ENCODE peak calls at places on chromosomes 3 and 15, in four cellular contexts. One of them, this sample, is unnamed.

GRCh38 chr3:87361271-87361670 is 84.9 kb upstream of the POU1F1 start:
- DNase-seq in GM23338: no peak
- DNase-seq in fibroblast of villous mesenchyme: no peak
- DNase-seq in SK-N-SH: no peak
- DNase-seq in this sample: no peak

GRCh38 chr3:22269827-22270226 is 518.8 kb upstream of the ZNF385D start:
- DNase-seq in GM23338: no peak
- DNase-seq in fibroblast of villous mesenchyme: peak; percentile 13
- DNase-seq in SK-N-SH: no peak
- DNase-seq in this sample: peak; percentile 68

GRCh38 chr15:96353931-96354730 is 23.6 kb downstream of the NR2F2 start:
- DNase-seq in fibroblast of villous mesenchyme: peak; percentile 67
- DNase-seq in SK-N-SH: no peak
- DNase-seq in GM23338: peak; percentile 80
- DNase-seq in this sample: peak; percentile 75

GRCh38 chr3:85760342-85760741 is 801.6 kb downstream of the CADM2 start:
- DNase-seq in fibroblast of villous mesenchyme: no peak
- DNase-seq in GM23338: no peak
- DNase-seq in SK-N-SH: no peak
- DNase-seq in this sample: no peak

GRCh38 chr3:50473768-50474167 is 29.7 kb downstream of the CACNA2D2 start:
- DNase-seq in GM23338: no peak
- DNase-seq in fibroblast of villous mesenchyme: no peak
- DNase-seq in SK-N-SH: no peak
- DNase-seq in this sample: no peak

GRCh38 chr15:25737218-25737643 is 125.9 kb downstream of the ATP10A start:
- DNase-seq in SK-N-SH: no peak
- DNase-seq in fibroblast of villous mesenchyme: no peak
- DNase-seq in GM23338: no peak
- DNase-seq in this sample: no peak

GRCh38 chr15:42065008-42065407 is 29.4 kb downstream of the PLA2G4D start:
- DNase-seq in GM23338: no peak
- DNase-seq in fibroblast of villous mesenchyme: no peak
- DNase-seq in SK-N-SH: peak; percentile 56
- DNase-seq in this sample: no peak

GRCh38 chr15:48391950-48392349 is 60.7 kb downstream of the DUT start:
- DNase-seq in SK-N-SH: no peak
- DNase-seq in fibroblast of villous mesenchyme: no peak
- DNase-seq in GM23338: no peak
- DNase-seq in this sample: no peak

GRCh38 chr15:38253448-38253847 is 812 bp downstream of the SPRED1 start:
- DNase-seq in SK-N-SH: no peak
- DNase-seq in fibroblast of villous mesenchyme: peak; percentile 64
- DNase-seq in GM23338: peak; percentile 60
- DNase-seq in this sample: peak; percentile 77

GRCh38 chr15:59247364-59247763 is 40.7 kb downstream of the LDHAL6B start:
- DNase-seq in SK-N-SH: peak; percentile 41
- DNase-seq in GM23338: peak; percentile 92
- DNase-seq in fibroblast of villous mesenchyme: peak; percentile 78
- DNase-seq in this sample: peak; percentile 89

GRCh38 chr3:72679540-72680198 is 168.6 kb downstream of the SHQ1 start:
- DNase-seq in GM23338: no peak
- DNase-seq in SK-N-SH: no peak
- DNase-seq in fibroblast of villous mesenchyme: no peak
- DNase-seq in this sample: no peak

GRCh38 chr3:156605686-156606605 is 51.0 kb upstream of the SSR3 start:
- DNase-seq in GM23338: peak; percentile 84
- DNase-seq in SK-N-SH: peak; percentile 39
- DNase-seq in fibroblast of villous mesenchyme: peak; percentile 63
- DNase-seq in this sample: peak; percentile 70

GRCh38 chr3:52218953-52219650 is 6.3 kb downstream of the TLR9 start:
- DNase-seq in fibroblast of villous mesenchyme: no peak
- DNase-seq in SK-N-SH: no peak
- DNase-seq in GM23338: no peak
- DNase-seq in this sample: peak; percentile 54

GRCh38 chr15:61819386-61819785 is 240.9 kb downstream of the VPS13C start:
- DNase-seq in fibroblast of villous mesenchyme: no peak
- DNase-seq in GM23338: no peak
- DNase-seq in SK-N-SH: no peak
- DNase-seq in this sample: no peak

GRCh38 chr3:123194552-123194951 is 7.2 kb upstream of the SEC22A start:
- DNase-seq in fibroblast of villous mesenchyme: peak; percentile 19
- DNase-seq in GM23338: peak; percentile 89
- DNase-seq in SK-N-SH: peak; percentile 26
- DNase-seq in this sample: peak; percentile 33

GRCh38 chr3:154121236-154122095 is at the start of gene ARHGEF26:
- DNase-seq in fibroblast of villous mesenchyme: peak; percentile 63
- DNase-seq in SK-N-SH: peak; percentile 92
- DNase-seq in GM23338: peak; percentile 94
- DNase-seq in this sample: peak; percentile 75

GRCh38 chr15:21261396-21261964 is 178.8 kb downstream of the POTEB3 start:
- DNase-seq in SK-N-SH: no peak
- DNase-seq in GM23338: no peak
- DNase-seq in fibroblast of villous mesenchyme: no peak
- DNase-seq in this sample: no peak

GRCh38 chr3:107208100-107208499 is 169.1 kb upstream of the CCDC54 start:
- DNase-seq in GM23338: no peak
- DNase-seq in SK-N-SH: no peak
- DNase-seq in fibroblast of villous mesenchyme: peak; percentile 100
- DNase-seq in this sample: peak; percentile 99

GRCh38 chr3:57227930-57228733 is 603 bp downstream of the APPL1 start:
- DNase-seq in SK-N-SH: peak; percentile 59
- DNase-seq in GM23338: peak; percentile 61
- DNase-seq in fibroblast of villous mesenchyme: peak; percentile 74
- DNase-seq in this sample: peak; percentile 63

GRCh38 chr15:42392309-42393024 is 33.2 kb downstream of the CAPN3 start:
- DNase-seq in GM23338: no peak
- DNase-seq in fibroblast of villous mesenchyme: no peak
- DNase-seq in SK-N-SH: no peak
- DNase-seq in this sample: no peak

DNA sequence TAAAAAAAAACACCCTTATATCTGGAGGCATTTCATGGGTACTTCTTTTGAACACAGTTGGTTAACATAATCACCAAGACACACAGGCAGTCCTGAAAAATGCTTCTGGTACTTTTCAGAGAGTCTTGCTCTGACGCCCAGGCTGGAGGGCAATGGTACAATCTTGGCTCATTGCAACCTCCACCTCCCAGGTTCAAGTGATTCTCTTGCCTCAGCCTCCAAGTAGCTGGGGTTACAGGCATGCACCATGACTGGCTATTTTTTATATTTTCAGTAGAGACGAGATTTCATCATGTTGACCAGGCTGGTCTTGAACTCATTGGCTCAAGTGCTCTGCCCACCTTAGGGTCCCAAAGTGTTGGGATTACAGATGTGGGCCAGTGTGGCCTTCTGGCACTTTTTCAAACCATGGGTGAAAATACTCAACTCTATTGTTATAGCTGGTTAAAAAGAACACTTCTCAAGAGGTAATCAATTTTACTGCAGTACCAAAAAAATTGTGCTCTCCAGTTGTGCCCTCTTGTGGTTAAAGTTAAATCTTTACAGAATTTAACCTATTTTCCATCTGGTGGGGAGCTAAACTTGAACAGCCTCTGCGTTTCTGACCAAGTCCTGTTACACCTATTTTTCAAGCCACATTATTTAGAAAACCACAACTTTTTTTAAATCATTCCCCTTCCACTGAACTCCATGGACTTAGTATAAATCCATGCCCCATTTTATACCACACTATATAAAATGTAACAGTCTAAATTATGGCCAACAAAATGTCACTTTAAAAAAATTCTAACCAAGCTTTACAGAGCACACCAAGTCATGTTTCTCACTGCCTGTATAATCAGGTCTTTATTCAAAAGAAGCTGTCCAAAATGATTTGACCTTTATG is 1.2 kb upstream of the SNAPC5 start:
- DNase-seq in SK-N-SH: peak; percentile 34
- DNase-seq in GM23338: peak; percentile 57
- DNase-seq in fibroblast of villous mesenchyme: peak; percentile 55
- DNase-seq in this sample: peak; percentile 69
- TF ChIP-seq CTCF in SK-N-SH: peak; percentile 64
- TF ChIP-seq CTCF in GM23338: peak; percentile 14
- TF ChIP-seq CTCF in fibroblast of villous mesenchyme: peak; percentile 40
- TF ChIP-seq CTCF in this sample: peak; percentile 37

DNA sequence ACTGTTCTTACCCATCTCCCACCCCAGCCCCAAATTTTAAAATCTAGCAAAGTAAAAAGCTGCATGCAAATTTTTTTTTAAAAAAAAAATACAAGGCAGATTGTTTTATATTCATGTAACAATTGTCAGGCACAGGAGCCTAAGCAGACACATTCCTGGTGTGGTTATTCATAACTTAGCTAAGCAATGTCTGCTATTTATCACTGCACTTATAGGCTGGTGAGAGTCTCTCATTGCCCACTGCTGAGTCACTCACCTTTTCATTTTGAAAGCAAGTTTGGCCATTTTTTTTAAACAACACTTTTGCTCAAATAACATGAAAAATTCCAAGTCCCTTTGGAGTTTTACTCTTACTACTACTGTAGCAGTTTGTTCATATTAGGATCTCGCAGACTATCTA is 413.9 kb downstream of the RBMS3 start:
- DNase-seq in SK-N-SH: no peak
- DNase-seq in fibroblast of villous mesenchyme: peak; percentile 94
- DNase-seq in GM23338: peak; percentile 48
- DNase-seq in this sample: peak; percentile 98
- H3K4me3 ChIP-seq in SK-N-SH: peak overlapping the region; percentile 6
- H3K4me3 ChIP-seq in fibroblast of villous mesenchyme: no peak overlapping the region
- H3K4me3 ChIP-seq in GM23338: no peak overlapping the region
- H3K4me3 ChIP-seq in this sample: no peak overlapping the region

GRCh38 chr3:129026728-129027543 is 25.8 kb downstream of the EFCC1 start:
- DNase-seq in GM23338: peak; percentile 93
- DNase-seq in SK-N-SH: peak; percentile 96
- DNase-seq in fibroblast of villous mesenchyme: peak; percentile 82
- DNase-seq in this sample: peak; percentile 79
- TF ChIP-seq CTCF in GM23338: peak; percentile 58
- TF ChIP-seq CTCF in SK-N-SH: peak; percentile 68
- TF ChIP-seq CTCF in fibroblast of villous mesenchyme: peak; percentile 20
- TF ChIP-seq CTCF in this sample: no peak

DNA sequence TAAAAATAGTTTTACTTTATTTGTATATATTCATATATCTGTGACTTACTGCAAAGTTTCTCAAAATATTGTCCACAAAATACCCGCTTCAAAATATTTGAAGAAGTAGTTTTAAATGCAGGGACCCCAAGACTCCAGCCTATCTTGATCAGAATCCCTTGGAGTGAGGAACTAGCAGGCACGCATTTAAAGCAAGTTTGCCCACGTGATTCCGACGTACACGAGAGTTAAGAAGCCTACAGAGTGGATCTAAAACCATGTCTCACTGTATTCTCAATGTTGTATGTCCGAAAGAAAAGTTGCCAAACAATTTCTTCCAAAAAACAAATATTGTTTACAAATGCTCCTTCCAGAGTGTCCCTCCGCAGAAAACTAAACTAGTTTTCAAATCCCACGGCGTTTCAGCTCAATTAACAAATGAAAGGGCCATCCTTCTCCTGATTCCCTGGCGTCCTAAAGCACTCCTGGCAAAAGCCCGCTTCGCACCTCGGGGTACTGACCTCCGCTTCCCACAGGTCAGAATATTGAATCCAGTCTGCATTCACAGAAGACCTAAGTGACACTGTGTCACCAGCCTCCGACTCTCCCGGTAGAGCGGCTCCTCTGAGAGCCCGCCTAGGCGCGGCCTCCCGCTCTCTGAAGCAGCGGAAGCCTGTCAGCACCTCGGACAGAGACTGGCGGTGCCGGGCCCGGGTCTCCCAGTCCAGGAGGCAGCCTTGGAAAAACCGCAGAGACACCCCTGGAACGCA is 1.5 kb downstream of the GABRB3 start:
- DNase-seq in GM23338: peak; percentile 90
- DNase-seq in fibroblast of villous mesenchyme: no peak
- DNase-seq in SK-N-SH: peak; percentile 60
- DNase-seq in this sample: no peak
- H3K4me3 ChIP-seq in GM23338: peak overlapping the region; percentile 74
- H3K4me3 ChIP-seq in fibroblast of villous mesenchyme: no peak overlapping the region
- H3K4me3 ChIP-seq in SK-N-SH: peak overlapping the region; percentile 47
- H3K4me3 ChIP-seq in this sample: no peak overlapping the region

DNA sequence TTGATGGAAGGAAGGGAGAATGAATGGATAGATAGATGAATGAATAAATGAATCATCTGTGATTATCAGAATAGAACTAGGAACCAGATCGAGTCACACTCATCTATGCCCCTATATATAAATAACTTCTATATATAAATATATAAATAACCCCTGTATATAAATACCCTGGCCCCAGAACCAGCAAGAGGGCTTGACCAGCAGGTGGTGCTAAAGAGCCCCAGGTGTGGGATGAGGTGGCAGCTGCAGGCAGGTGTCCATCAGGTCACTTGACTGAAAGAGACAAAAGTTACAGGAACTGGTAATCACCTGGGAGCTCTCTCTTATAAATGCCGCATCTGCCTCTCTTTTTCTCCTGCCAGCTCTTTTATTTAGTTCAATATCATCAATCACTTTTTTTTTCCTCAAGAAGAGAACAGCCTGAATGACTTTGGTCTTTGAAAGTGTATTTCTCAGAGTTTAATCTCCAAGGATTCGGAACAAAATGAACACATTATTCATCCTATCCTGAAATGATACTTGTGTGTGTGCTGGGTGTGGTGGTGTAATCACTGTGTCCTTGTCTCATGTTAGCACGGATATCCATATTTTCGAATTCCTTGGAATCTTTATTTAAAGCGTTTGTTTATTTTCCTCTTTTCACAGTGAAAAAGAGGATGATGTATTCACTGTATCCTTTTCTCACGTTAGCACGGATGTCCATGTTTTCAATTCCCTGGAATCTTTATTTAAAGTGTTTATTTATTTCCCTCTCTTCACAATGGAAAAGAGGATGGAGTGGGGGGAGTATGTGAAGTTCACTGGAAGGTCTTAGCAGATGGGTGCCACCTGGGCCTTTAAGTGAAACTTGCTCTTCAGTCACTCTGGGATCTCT is 35.4 kb upstream of the ATG7 start:
- DNase-seq in SK-N-SH: peak; percentile 70
- DNase-seq in fibroblast of villous mesenchyme: peak; percentile 58
- DNase-seq in GM23338: peak; percentile 90
- DNase-seq in this sample: peak; percentile 43
- TF ChIP-seq CTCF in SK-N-SH: peak; percentile 80
- TF ChIP-seq CTCF in fibroblast of villous mesenchyme: peak; percentile 81
- TF ChIP-seq CTCF in GM23338: peak; percentile 86
- TF ChIP-seq CTCF in this sample: peak; percentile 71

DNA sequence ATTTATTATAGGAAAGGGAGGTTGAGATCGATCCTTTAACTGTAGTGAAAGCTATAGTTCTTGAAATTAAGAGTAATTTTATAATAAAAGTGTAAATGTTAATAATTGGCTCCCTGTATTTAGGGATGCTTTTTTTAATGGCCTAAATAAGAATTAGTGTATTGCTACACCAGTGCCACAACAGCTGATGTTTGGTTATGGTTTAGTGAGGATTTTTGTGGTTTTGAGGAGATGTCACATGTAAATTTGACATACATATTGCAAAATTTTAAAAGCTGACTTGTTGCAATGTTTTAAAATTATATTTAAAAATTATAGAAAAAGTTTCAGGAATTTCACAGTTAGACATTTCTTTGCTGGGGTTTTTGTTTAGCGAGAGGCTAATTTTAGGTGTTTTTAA is 3.9 kb downstream of the TSC22D2 start:
- DNase-seq in SK-N-SH: no peak
- DNase-seq in fibroblast of villous mesenchyme: peak; percentile 73
- DNase-seq in GM23338: no peak
- DNase-seq in this sample: peak; percentile 41
- H3K4me3 ChIP-seq in SK-N-SH: peak overlapping the region; percentile 91
- H3K4me3 ChIP-seq in fibroblast of villous mesenchyme: peak overlapping the region; percentile 98
- H3K4me3 ChIP-seq in GM23338: peak overlapping the region; percentile 77
- H3K4me3 ChIP-seq in this sample: peak overlapping the region; percentile 93